ENCODE peak calls at places on chromosomes 5 and 9, in four cellular contexts. One of them, this sample, is unnamed. For H3K27me3 and H3K4me1, the result is how much of the 10 kb centered on the place peaks cover.

GRCh38 chr9:35736201-35736633 is 3.8 kb downstream of the CREB3 start:
- DNase-seq in mesenchymal stem cell: peak
- DNase-seq in CD4-positive, alpha-beta memory T cell: peak
- DNase-seq in CD4-positive, CD25-positive, alpha-beta regulatory T cell: peak
- DNase-seq in this sample: peak

GRCh38 chr5:84213861-84214260 is 170.8 kb downstream of the EDIL3 start:
- DNase-seq in mesenchymal stem cell: no peak
- DNase-seq in CD4-positive, alpha-beta memory T cell: no peak
- DNase-seq in CD4-positive, CD25-positive, alpha-beta regulatory T cell: no peak
- DNase-seq in this sample: no peak

GRCh38 chr9:98998441-98999151 is 54.9 kb downstream of the COL15A1 start:
- DNase-seq in mesenchymal stem cell: peak
- DNase-seq in CD4-positive, alpha-beta memory T cell: peak
- DNase-seq in CD4-positive, CD25-positive, alpha-beta regulatory T cell: peak
- DNase-seq in this sample: peak

GRCh38 chr5:59450245-59450644 is 443.3 kb downstream of the PDE4D start:
- DNase-seq in mesenchymal stem cell: no peak
- DNase-seq in CD4-positive, alpha-beta memory T cell: no peak
- DNase-seq in CD4-positive, CD25-positive, alpha-beta regulatory T cell: no peak
- DNase-seq in this sample: no peak

GRCh38 chr9:33633621-33634020 is 109.6 kb downstream of the ANKRD18B start:
- DNase-seq in mesenchymal stem cell: no peak
- DNase-seq in CD4-positive, alpha-beta memory T cell: no peak
- DNase-seq in CD4-positive, CD25-positive, alpha-beta regulatory T cell: no peak
- DNase-seq in this sample: no peak

GRCh38 chr5:142881727-142882126 is 111.5 kb downstream of the ARHGAP26 start:
- DNase-seq in mesenchymal stem cell: no peak
- DNase-seq in CD4-positive, alpha-beta memory T cell: no peak
- DNase-seq in CD4-positive, CD25-positive, alpha-beta regulatory T cell: no peak
- DNase-seq in this sample: no peak

GRCh38 chr5:62155988-62156387 is 150.0 kb upstream of the KIF2A start:
- DNase-seq in mesenchymal stem cell: no peak
- DNase-seq in CD4-positive, alpha-beta memory T cell: no peak
- DNase-seq in CD4-positive, CD25-positive, alpha-beta regulatory T cell: no peak
- DNase-seq in this sample: no peak

GRCh38 chr9:127189628-127190027 is 67.2 kb upstream of the ANGPTL2 start:
- DNase-seq in mesenchymal stem cell: no peak
- DNase-seq in CD4-positive, alpha-beta memory T cell: no peak
- DNase-seq in CD4-positive, CD25-positive, alpha-beta regulatory T cell: no peak
- DNase-seq in this sample: no peak

GRCh38 chr9:72443855-72444254 is 77.6 kb upstream of the TMC1 start:
- DNase-seq in mesenchymal stem cell: peak
- DNase-seq in CD4-positive, alpha-beta memory T cell: no peak
- DNase-seq in CD4-positive, CD25-positive, alpha-beta regulatory T cell: peak
- DNase-seq in this sample: no peak

DNA sequence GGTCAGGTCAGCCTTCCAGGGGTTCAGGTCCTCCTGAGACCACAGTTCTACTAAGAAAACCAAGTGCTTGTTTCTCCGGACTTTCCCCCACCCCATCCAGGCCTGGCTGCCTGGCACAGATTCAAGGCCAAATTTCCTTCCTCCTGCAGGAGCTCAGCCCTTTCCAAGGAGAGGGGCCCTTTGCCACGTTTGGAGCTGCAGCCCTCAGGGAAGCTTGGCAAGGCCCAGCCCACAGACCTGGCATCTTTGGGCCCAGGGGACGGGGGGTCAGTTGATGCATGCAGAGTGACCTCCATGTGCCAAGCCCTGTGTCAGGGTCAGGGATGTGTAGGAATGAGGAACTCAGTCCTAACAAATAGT is 68.4 kb upstream of the GGTA1 start:
- DNase-seq in mesenchymal stem cell: no peak
- DNase-seq in CD4-positive, alpha-beta memory T cell: no peak
- DNase-seq in CD4-positive, CD25-positive, alpha-beta regulatory T cell: no peak
- DNase-seq in this sample: no peak
- H3K27me3 ChIP-seq in mesenchymal stem cell: under half
- H3K27me3 ChIP-seq in CD4-positive, alpha-beta memory T cell: under half
- H3K27me3 ChIP-seq in CD4-positive, CD25-positive, alpha-beta regulatory T cell: under half
- H3K27me3 ChIP-seq in this sample: under half

DNA sequence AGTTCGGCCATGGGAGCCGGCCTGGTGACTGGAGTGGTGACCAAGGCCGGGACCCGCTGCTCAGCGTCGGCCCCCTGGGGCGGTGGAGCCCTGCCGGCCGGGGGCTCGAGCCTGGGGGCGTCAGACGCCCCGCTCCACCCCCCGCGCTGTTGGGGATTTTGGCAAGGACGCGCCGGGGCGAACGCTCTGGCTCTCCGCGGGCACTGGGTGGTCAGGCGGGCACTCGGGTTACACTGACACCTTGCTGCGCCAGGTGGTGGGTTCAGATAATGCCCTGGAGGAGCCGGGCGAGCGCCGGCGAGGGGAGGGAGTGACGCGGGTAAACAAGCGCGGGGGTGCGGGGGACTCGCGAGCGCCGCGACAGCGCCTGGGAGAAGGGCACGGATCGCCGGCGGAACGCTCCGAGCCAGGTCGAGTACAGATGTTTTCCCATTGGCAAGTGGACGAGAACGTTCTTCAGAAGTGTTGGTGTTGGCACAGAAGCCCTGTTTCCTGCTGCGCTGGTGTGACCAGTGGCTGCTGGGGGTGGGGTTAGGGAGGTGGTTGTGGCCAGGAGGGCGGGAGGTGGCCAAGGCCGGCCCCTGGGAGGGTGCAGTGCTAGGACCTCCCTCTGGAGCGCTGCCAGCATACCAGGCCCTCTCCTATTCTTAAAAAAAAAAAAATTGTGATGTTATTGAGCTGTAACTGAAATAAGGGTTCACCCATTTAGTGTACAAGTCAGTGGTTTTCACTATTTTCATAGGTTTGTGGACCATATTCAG is 773 bp downstream of the SQSTM1 start:
- DNase-seq in mesenchymal stem cell: peak
- DNase-seq in CD4-positive, alpha-beta memory T cell: peak
- DNase-seq in CD4-positive, CD25-positive, alpha-beta regulatory T cell: peak
- DNase-seq in this sample: peak
- H3K4me1 ChIP-seq in mesenchymal stem cell: half or more
- H3K4me1 ChIP-seq in CD4-positive, alpha-beta memory T cell: half or more
- H3K4me1 ChIP-seq in CD4-positive, CD25-positive, alpha-beta regulatory T cell: half or more
- H3K4me1 ChIP-seq in this sample: under half

DNA sequence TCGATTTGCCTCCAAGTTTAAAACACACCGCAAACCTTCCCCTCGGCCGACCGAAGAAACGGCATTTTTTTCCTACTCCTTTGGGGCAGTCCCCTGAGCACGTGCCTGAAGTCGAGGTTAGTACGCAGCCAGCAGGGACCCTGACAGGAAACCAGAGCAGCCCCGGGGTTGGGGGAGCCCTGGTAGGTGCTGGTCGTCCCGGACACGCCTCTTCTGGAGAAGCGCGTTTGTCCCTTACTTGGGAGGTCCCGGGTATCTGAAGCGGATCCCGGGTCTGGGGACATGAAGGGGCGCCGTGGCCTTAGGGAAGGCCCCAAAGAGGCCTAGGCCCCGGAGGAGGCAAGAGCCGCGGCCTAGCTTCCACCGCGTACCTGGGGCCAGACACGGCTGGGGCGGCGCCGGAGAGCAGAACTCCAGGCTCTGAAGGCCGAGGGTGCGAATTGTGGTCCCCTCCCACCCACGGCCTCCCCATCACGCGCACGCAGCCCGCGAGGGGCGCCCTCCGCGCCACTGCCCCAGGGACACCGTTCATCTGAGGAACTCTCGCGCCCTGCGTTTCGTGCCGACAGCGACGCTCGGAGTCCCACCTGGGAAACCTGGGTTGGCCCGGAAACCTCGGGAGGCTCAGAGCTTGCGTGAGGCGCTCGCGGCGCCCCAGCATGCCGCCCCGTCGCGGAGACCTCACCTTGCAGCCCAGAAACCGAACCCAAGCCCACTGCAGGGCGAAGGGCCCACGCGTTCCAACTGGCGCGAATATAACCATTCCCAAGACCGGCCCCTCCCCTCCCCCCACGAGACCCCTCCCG is 10.4 kb downstream of the OTP start:
- DNase-seq in mesenchymal stem cell: no peak
- DNase-seq in CD4-positive, alpha-beta memory T cell: no peak
- DNase-seq in CD4-positive, CD25-positive, alpha-beta regulatory T cell: no peak
- DNase-seq in this sample: no peak
- H3K27me3 ChIP-seq in mesenchymal stem cell: half or more
- H3K27me3 ChIP-seq in CD4-positive, alpha-beta memory T cell: under half
- H3K27me3 ChIP-seq in CD4-positive, CD25-positive, alpha-beta regulatory T cell: half or more
- H3K27me3 ChIP-seq in this sample: half or more

GRCh38 chr5:177497011-177497296 is 450 bp downstream of the PDLIM7 start:
- DNase-seq in mesenchymal stem cell: no peak
- DNase-seq in CD4-positive, alpha-beta memory T cell: no peak
- DNase-seq in CD4-positive, CD25-positive, alpha-beta regulatory T cell: no peak
- DNase-seq in this sample: no peak
- H3K4me1 ChIP-seq in mesenchymal stem cell: under half
- H3K4me1 ChIP-seq in CD4-positive, alpha-beta memory T cell: under half
- H3K4me1 ChIP-seq in CD4-positive, CD25-positive, alpha-beta regulatory T cell: under half
- H3K4me1 ChIP-seq in this sample: under half

GRCh38 chr5:160369990-160370712 is at the start of gene C1QTNF2:
- DNase-seq in mesenchymal stem cell: peak
- DNase-seq in CD4-positive, alpha-beta memory T cell: no peak
- DNase-seq in CD4-positive, CD25-positive, alpha-beta regulatory T cell: no peak
- DNase-seq in this sample: no peak
- H3K27me3 ChIP-seq in mesenchymal stem cell: under half
- H3K27me3 ChIP-seq in CD4-positive, alpha-beta memory T cell: under half
- H3K27me3 ChIP-seq in CD4-positive, CD25-positive, alpha-beta regulatory T cell: under half
- H3K27me3 ChIP-seq in this sample: under half

GRCh38 chr5:66892715-66893114 is 296.5 kb downstream of the MAST4 start:
- DNase-seq in mesenchymal stem cell: no peak
- DNase-seq in CD4-positive, alpha-beta memory T cell: no peak
- DNase-seq in CD4-positive, CD25-positive, alpha-beta regulatory T cell: no peak
- DNase-seq in this sample: no peak

GRCh38 chr5:66888613-66889012 is 292.4 kb downstream of the MAST4 start:
- DNase-seq in mesenchymal stem cell: no peak
- DNase-seq in CD4-positive, alpha-beta memory T cell: no peak
- DNase-seq in CD4-positive, CD25-positive, alpha-beta regulatory T cell: no peak
- DNase-seq in this sample: no peak

GRCh38 chr5:66894480-66895240 is 298.5 kb downstream of the MAST4 start:
- DNase-seq in mesenchymal stem cell: no peak
- DNase-seq in CD4-positive, alpha-beta memory T cell: no peak
- DNase-seq in CD4-positive, CD25-positive, alpha-beta regulatory T cell: no peak
- DNase-seq in this sample: no peak

GRCh38 chr5:66889524-66889923 is 293.3 kb downstream of the MAST4 start:
- DNase-seq in mesenchymal stem cell: no peak
- DNase-seq in CD4-positive, alpha-beta memory T cell: no peak
- DNase-seq in CD4-positive, CD25-positive, alpha-beta regulatory T cell: no peak
- DNase-seq in this sample: no peak

DNA sequence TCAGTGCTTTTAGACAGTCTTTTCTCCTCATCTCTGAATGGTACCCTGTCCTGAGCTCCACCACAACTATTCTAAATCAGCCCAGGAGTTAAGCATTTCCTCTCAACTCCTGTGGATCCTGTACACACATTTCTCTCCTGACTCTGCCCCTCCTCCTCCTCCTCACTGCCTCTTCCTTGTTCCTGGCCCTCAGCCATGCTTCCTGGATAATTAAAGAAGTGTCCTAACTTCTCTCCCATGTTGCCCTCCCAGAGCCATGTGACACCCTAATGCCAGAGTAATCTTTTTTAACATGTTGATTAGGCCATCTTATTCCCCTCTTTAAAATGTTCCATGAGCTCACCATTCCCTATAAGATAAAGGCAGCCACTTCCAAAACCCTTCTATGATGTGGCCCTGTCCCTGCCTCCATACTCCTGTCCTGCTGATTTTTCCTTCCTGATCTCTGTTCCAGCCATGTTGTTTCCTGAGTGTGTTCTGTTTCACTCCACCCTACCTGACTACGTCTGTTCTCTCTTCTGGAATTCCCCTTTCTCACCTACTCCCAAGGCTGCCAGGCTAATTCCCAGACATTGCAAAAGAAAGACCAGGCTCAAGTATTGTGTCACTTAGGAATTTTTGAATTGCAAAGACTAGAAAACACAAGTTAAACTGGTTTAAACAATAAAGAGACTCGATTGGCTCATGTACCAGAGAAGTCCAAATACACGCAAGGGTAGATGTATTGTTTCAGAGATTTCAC is 295.2 kb downstream of the MAST4 start:
- DNase-seq in mesenchymal stem cell: peak
- DNase-seq in CD4-positive, alpha-beta memory T cell: no peak
- DNase-seq in CD4-positive, CD25-positive, alpha-beta regulatory T cell: no peak
- DNase-seq in this sample: no peak
- H3K4me1 ChIP-seq in mesenchymal stem cell: under half
- H3K4me1 ChIP-seq in CD4-positive, alpha-beta memory T cell: under half
- H3K4me1 ChIP-seq in CD4-positive, CD25-positive, alpha-beta regulatory T cell: under half
- H3K4me1 ChIP-seq in this sample: under half

GRCh38 chr5:176762489-176762888 is 47.9 kb upstream of the UNC5A start:
- DNase-seq in mesenchymal stem cell: no peak
- DNase-seq in CD4-positive, alpha-beta memory T cell: no peak
- DNase-seq in CD4-positive, CD25-positive, alpha-beta regulatory T cell: no peak
- DNase-seq in this sample: no peak
- H3K27me3 ChIP-seq in mesenchymal stem cell: under half
- H3K27me3 ChIP-seq in CD4-positive, alpha-beta memory T cell: under half
- H3K27me3 ChIP-seq in CD4-positive, CD25-positive, alpha-beta regulatory T cell: under half
- H3K27me3 ChIP-seq in this sample: under half